ENCODE peak calls at places on chromosomes 12 and 14, in five cellular contexts. One of them, this sample, is unnamed.
A peak's percentile ranks its signal among the peaks of the same experiment; 100 is the strongest.

GRCh38 chr12:1869145-1869544 is 48.8 kb downstream of the LRTM2 start:
- DNase-seq in transverse colon: no peak
- DNase-seq in cardiac muscle cell: no peak
- DNase-seq in activated CD8-positive, alpha-beta T cell treated with anti-CD3 and anti-CD28 coated beads for 36 hours: no peak
- DNase-seq in dorsolateral prefrontal cortex: no peak
- DNase-seq in this sample: no peak

GRCh38 chr14:57486767-57487379 is 6.8 kb downstream of the CCDC198 start:
- DNase-seq in transverse colon: no peak
- DNase-seq in cardiac muscle cell: peak; percentile 58
- DNase-seq in activated CD8-positive, alpha-beta T cell treated with anti-CD3 and anti-CD28 coated beads for 36 hours: no peak
- DNase-seq in dorsolateral prefrontal cortex: no peak
- DNase-seq in this sample: no peak

GRCh38 chr12:40054554-40055226 is 51.2 kb downstream of the SLC2A13 start:
- DNase-seq in transverse colon: peak; percentile 13
- DNase-seq in cardiac muscle cell: no peak
- DNase-seq in activated CD8-positive, alpha-beta T cell treated with anti-CD3 and anti-CD28 coated beads for 36 hours: no peak
- DNase-seq in dorsolateral prefrontal cortex: peak; percentile 57
- DNase-seq in this sample: no peak

GRCh38 chr12:23230899-23231298 is 605.9 kb downstream of the ETNK1 start:
- DNase-seq in transverse colon: no peak
- DNase-seq in cardiac muscle cell: no peak
- DNase-seq in activated CD8-positive, alpha-beta T cell treated with anti-CD3 and anti-CD28 coated beads for 36 hours: no peak
- DNase-seq in dorsolateral prefrontal cortex: no peak
- DNase-seq in this sample: no peak

GRCh38 chr14:98731286-98731685 is 540.7 kb downstream of the BCL11B start:
- DNase-seq in transverse colon: no peak
- DNase-seq in cardiac muscle cell: no peak
- DNase-seq in activated CD8-positive, alpha-beta T cell treated with anti-CD3 and anti-CD28 coated beads for 36 hours: no peak
- DNase-seq in dorsolateral prefrontal cortex: no peak
- DNase-seq in this sample: no peak

GRCh38 chr14:101463566-101464171 is 97.6 kb upstream of the DIO3 start:
- DNase-seq in transverse colon: no peak
- DNase-seq in cardiac muscle cell: no peak
- DNase-seq in activated CD8-positive, alpha-beta T cell treated with anti-CD3 and anti-CD28 coated beads for 36 hours: no peak
- DNase-seq in dorsolateral prefrontal cortex: no peak
- DNase-seq in this sample: no peak

GRCh38 chr12:117037296-117038022 is 61.8 kb downstream of the TESC start:
- DNase-seq in transverse colon: no peak
- DNase-seq in cardiac muscle cell: no peak
- DNase-seq in activated CD8-positive, alpha-beta T cell treated with anti-CD3 and anti-CD28 coated beads for 36 hours: no peak
- DNase-seq in dorsolateral prefrontal cortex: peak; percentile 28
- DNase-seq in this sample: no peak

GRCh38 chr14:66920196-66920595 is 269.0 kb upstream of the GARIN2 start:
- DNase-seq in transverse colon: no peak
- DNase-seq in cardiac muscle cell: no peak
- DNase-seq in activated CD8-positive, alpha-beta T cell treated with anti-CD3 and anti-CD28 coated beads for 36 hours: no peak
- DNase-seq in dorsolateral prefrontal cortex: no peak
- DNase-seq in this sample: no peak

GRCh38 chr12:118193958-118194357 is 58.0 kb downstream of the PEBP1 start:
- DNase-seq in transverse colon: no peak
- DNase-seq in cardiac muscle cell: no peak
- DNase-seq in activated CD8-positive, alpha-beta T cell treated with anti-CD3 and anti-CD28 coated beads for 36 hours: no peak
- DNase-seq in dorsolateral prefrontal cortex: no peak
- DNase-seq in this sample: no peak

GRCh38 chr14:70077005-70077404 is 111.7 kb downstream of the SLC8A3 start:
- DNase-seq in transverse colon: no peak
- DNase-seq in cardiac muscle cell: no peak
- DNase-seq in activated CD8-positive, alpha-beta T cell treated with anti-CD3 and anti-CD28 coated beads for 36 hours: no peak
- DNase-seq in dorsolateral prefrontal cortex: no peak
- DNase-seq in this sample: no peak

GRCh38 chr12:6267007-6267721 is 43.3 kb upstream of the PLEKHG6 start:
- DNase-seq in transverse colon: no peak
- DNase-seq in cardiac muscle cell: no peak
- DNase-seq in activated CD8-positive, alpha-beta T cell treated with anti-CD3 and anti-CD28 coated beads for 36 hours: peak; percentile 80
- DNase-seq in dorsolateral prefrontal cortex: peak; percentile 11
- DNase-seq in this sample: peak; percentile 65

GRCh38 chr12:105337391-105337790 is 6.9 kb downstream of the C12orf75 start:
- DNase-seq in transverse colon: no peak
- DNase-seq in cardiac muscle cell: no peak
- DNase-seq in activated CD8-positive, alpha-beta T cell treated with anti-CD3 and anti-CD28 coated beads for 36 hours: no peak
- DNase-seq in dorsolateral prefrontal cortex: no peak
- DNase-seq in this sample: no peak

GRCh38 chr12:114328292-114328691 is 77.7 kb downstream of the TBX5 start:
- DNase-seq in transverse colon: no peak
- DNase-seq in cardiac muscle cell: no peak
- DNase-seq in activated CD8-positive, alpha-beta T cell treated with anti-CD3 and anti-CD28 coated beads for 36 hours: no peak
- DNase-seq in dorsolateral prefrontal cortex: no peak
- DNase-seq in this sample: no peak

GRCh38 chr14:105324080-105324778 is 9.7 kb downstream of the PACS2 start:
- DNase-seq in transverse colon: no peak
- DNase-seq in cardiac muscle cell: peak; percentile 87
- DNase-seq in activated CD8-positive, alpha-beta T cell treated with anti-CD3 and anti-CD28 coated beads for 36 hours: no peak
- DNase-seq in dorsolateral prefrontal cortex: peak; percentile 81
- DNase-seq in this sample: no peak

GRCh38 chr12:114799574-114800487 is 115.9 kb upstream of the TBX3 start:
- DNase-seq in transverse colon: peak; percentile 15
- DNase-seq in cardiac muscle cell: peak; percentile 96
- DNase-seq in activated CD8-positive, alpha-beta T cell treated with anti-CD3 and anti-CD28 coated beads for 36 hours: no peak
- DNase-seq in dorsolateral prefrontal cortex: no peak
- DNase-seq in this sample: no peak

GRCh38 chr12:51374856-51375255 is 16.4 kb downstream of the GALNT6 start:
- DNase-seq in transverse colon: no peak
- DNase-seq in cardiac muscle cell: no peak
- DNase-seq in activated CD8-positive, alpha-beta T cell treated with anti-CD3 and anti-CD28 coated beads for 36 hours: no peak
- DNase-seq in dorsolateral prefrontal cortex: no peak
- DNase-seq in this sample: no peak

GRCh38 chr12:90027889-90028570 is 319.4 kb upstream of the ATP2B1 start:
- DNase-seq in transverse colon: no peak
- DNase-seq in cardiac muscle cell: no peak
- DNase-seq in activated CD8-positive, alpha-beta T cell treated with anti-CD3 and anti-CD28 coated beads for 36 hours: no peak
- DNase-seq in dorsolateral prefrontal cortex: no peak
- DNase-seq in this sample: no peak

GRCh38 chr14:98580131-98580678 is 691.8 kb downstream of the BCL11B start:
- DNase-seq in transverse colon: no peak
- DNase-seq in cardiac muscle cell: peak; percentile 66
- DNase-seq in activated CD8-positive, alpha-beta T cell treated with anti-CD3 and anti-CD28 coated beads for 36 hours: peak; percentile 20
- DNase-seq in dorsolateral prefrontal cortex: no peak
- DNase-seq in this sample: no peak

GRCh38 chr12:22481557-22482104 is 62.7 kb downstream of the C2CD5 start:
- DNase-seq in transverse colon: peak; percentile 12
- DNase-seq in cardiac muscle cell: no peak
- DNase-seq in activated CD8-positive, alpha-beta T cell treated with anti-CD3 and anti-CD28 coated beads for 36 hours: no peak
- DNase-seq in dorsolateral prefrontal cortex: no peak
- DNase-seq in this sample: no peak

DNA sequence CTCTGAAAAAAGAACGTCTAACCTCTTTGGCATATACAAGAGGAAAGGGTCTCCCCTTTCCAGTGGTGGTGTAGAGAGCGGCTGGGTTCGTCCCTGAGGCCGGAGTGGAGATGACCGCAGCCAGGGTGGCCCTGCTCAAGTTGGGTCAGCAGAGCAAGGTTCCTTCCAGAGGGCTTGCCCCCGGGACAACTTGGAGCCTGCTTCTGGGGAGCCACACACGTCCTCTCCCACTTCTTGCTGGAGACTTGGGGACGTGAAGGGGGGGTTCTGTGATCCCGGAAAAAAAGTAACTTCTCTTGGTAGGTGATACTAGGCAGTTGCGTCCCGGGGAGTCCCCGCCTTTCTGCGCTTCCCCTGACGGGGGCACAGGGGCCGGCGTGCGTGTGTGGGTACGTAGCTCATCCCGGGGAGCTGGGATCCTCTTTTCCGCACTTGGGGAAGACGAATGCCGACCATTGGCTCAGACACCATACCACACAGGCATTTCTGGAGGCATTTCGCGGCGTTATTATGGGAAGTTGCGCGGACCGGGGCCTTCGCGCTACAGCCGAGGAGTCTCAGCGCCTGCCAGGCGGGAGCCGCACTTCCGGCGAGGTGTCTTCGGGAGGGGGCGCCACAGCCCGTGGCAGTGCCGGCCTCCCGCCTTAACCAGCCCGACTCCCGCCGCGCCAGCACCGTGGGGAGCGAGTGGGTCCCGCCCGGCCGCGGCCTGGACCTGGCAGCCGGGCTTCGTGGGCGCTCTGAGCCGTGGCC is 14.8 kb upstream of the PAX9 start:
- DNase-seq in transverse colon: no peak
- DNase-seq in cardiac muscle cell: no peak
- DNase-seq in activated CD8-positive, alpha-beta T cell treated with anti-CD3 and anti-CD28 coated beads for 36 hours: no peak
- DNase-seq in dorsolateral prefrontal cortex: no peak
- DNase-seq in this sample: peak; percentile 13
- TF ChIP-seq CTCF in transverse colon: no peak
- TF ChIP-seq CTCF in cardiac muscle cell: no peak
- TF ChIP-seq CTCF in activated CD8-positive, alpha-beta T cell treated with anti-CD3 and anti-CD28 coated beads for 36 hours: no peak
- TF ChIP-seq CTCF in dorsolateral prefrontal cortex: no peak
- TF ChIP-seq CTCF in this sample: no peak

GRCh38 chr14:94636744-94637412 is 24.7 kb downstream of the SERPINA3 start:
- DNase-seq in transverse colon: no peak
- DNase-seq in cardiac muscle cell: peak; percentile 47
- DNase-seq in activated CD8-positive, alpha-beta T cell treated with anti-CD3 and anti-CD28 coated beads for 36 hours: no peak
- DNase-seq in dorsolateral prefrontal cortex: no peak
- DNase-seq in this sample: no peak
- TF ChIP-seq CTCF in transverse colon: no peak
- TF ChIP-seq CTCF in cardiac muscle cell: peak; percentile 17
- TF ChIP-seq CTCF in activated CD8-positive, alpha-beta T cell treated with anti-CD3 and anti-CD28 coated beads for 36 hours: no peak
- TF ChIP-seq CTCF in dorsolateral prefrontal cortex: no peak
- TF ChIP-seq CTCF in this sample: no peak

GRCh38 chr12:120710805-120711296 is 593 bp downstream of the UNC119B start:
- DNase-seq in transverse colon: peak; percentile 42
- DNase-seq in cardiac muscle cell: peak; percentile 58
- DNase-seq in activated CD8-positive, alpha-beta T cell treated with anti-CD3 and anti-CD28 coated beads for 36 hours: peak; percentile 42
- DNase-seq in dorsolateral prefrontal cortex: no peak
- DNase-seq in this sample: peak; percentile 52

GRCh38 chr12:120711411-120711810 is 1.2 kb downstream of the UNC119B start:
- DNase-seq in transverse colon: no peak
- DNase-seq in cardiac muscle cell: no peak
- DNase-seq in activated CD8-positive, alpha-beta T cell treated with anti-CD3 and anti-CD28 coated beads for 36 hours: no peak
- DNase-seq in dorsolateral prefrontal cortex: no peak
- DNase-seq in this sample: no peak

GRCh38 chr12:120708646-120709045 is 1.6 kb upstream of the UNC119B start:
- DNase-seq in transverse colon: no peak
- DNase-seq in cardiac muscle cell: no peak
- DNase-seq in activated CD8-positive, alpha-beta T cell treated with anti-CD3 and anti-CD28 coated beads for 36 hours: no peak
- DNase-seq in dorsolateral prefrontal cortex: no peak
- DNase-seq in this sample: no peak

GRCh38 chr12:120712654-120713053 is 2.4 kb downstream of the UNC119B start:
- DNase-seq in transverse colon: no peak
- DNase-seq in cardiac muscle cell: no peak
- DNase-seq in activated CD8-positive, alpha-beta T cell treated with anti-CD3 and anti-CD28 coated beads for 36 hours: no peak
- DNase-seq in dorsolateral prefrontal cortex: no peak
- DNase-seq in this sample: no peak

GRCh38 chr12:120709976-120710804 is at the start of gene UNC119B:
- DNase-seq in transverse colon: peak; percentile 65
- DNase-seq in cardiac muscle cell: peak; percentile 82
- DNase-seq in activated CD8-positive, alpha-beta T cell treated with anti-CD3 and anti-CD28 coated beads for 36 hours: peak; percentile 76
- DNase-seq in dorsolateral prefrontal cortex: peak; percentile 82
- DNase-seq in this sample: peak; percentile 90
- TF ChIP-seq CTCF in transverse colon: no peak
- TF ChIP-seq CTCF in cardiac muscle cell: no peak
- TF ChIP-seq CTCF in activated CD8-positive, alpha-beta T cell treated with anti-CD3 and anti-CD28 coated beads for 36 hours: no peak
- TF ChIP-seq CTCF in dorsolateral prefrontal cortex: peak; percentile 13
- TF ChIP-seq CTCF in this sample: no peak

GRCh38 chr14:50615056-50615455 is 53.0 kb downstream of the SAV1 start:
- DNase-seq in transverse colon: no peak
- DNase-seq in cardiac muscle cell: no peak
- DNase-seq in activated CD8-positive, alpha-beta T cell treated with anti-CD3 and anti-CD28 coated beads for 36 hours: no peak
- DNase-seq in dorsolateral prefrontal cortex: no peak
- DNase-seq in this sample: no peak

GRCh38 chr14:50619569-50620141 is 48.5 kb downstream of the SAV1 start:
- DNase-seq in transverse colon: no peak
- DNase-seq in cardiac muscle cell: peak; percentile 22
- DNase-seq in activated CD8-positive, alpha-beta T cell treated with anti-CD3 and anti-CD28 coated beads for 36 hours: no peak
- DNase-seq in dorsolateral prefrontal cortex: no peak
- DNase-seq in this sample: peak; percentile 43

GRCh38 chr14:50612795-50613194 is 52.9 kb downstream of the ATL1 start:
- DNase-seq in transverse colon: no peak
- DNase-seq in cardiac muscle cell: no peak
- DNase-seq in activated CD8-positive, alpha-beta T cell treated with anti-CD3 and anti-CD28 coated beads for 36 hours: no peak
- DNase-seq in dorsolateral prefrontal cortex: no peak
- DNase-seq in this sample: no peak

GRCh38 chr14:50616275-50616674 is 51.8 kb downstream of the SAV1 start:
- DNase-seq in transverse colon: no peak
- DNase-seq in cardiac muscle cell: no peak
- DNase-seq in activated CD8-positive, alpha-beta T cell treated with anti-CD3 and anti-CD28 coated beads for 36 hours: no peak
- DNase-seq in dorsolateral prefrontal cortex: no peak
- DNase-seq in this sample: no peak

DNA sequence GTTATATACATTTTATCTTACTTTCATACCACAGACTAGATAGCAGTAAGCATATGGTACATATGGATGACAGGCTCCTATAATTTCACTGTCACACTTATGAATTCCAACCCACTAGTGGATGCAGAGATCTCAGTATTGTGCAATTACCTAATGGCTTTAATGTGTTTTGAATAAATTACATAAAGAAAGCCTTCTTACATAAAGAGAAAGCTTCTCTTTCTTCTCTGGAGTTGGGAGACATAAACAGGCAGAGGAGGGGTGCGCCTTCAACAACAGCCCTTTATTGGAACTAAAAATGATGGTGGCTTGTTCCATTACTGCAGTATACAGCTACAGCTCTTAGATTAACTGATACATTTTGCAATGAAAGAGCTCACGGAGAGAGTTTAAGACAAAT is 52.5 kb downstream of the SAV1 start:
- DNase-seq in transverse colon: no peak
- DNase-seq in cardiac muscle cell: no peak
- DNase-seq in activated CD8-positive, alpha-beta T cell treated with anti-CD3 and anti-CD28 coated beads for 36 hours: no peak
- DNase-seq in dorsolateral prefrontal cortex: no peak
- DNase-seq in this sample: no peak
- TF ChIP-seq CTCF in transverse colon: no peak
- TF ChIP-seq CTCF in cardiac muscle cell: no peak
- TF ChIP-seq CTCF in activated CD8-positive, alpha-beta T cell treated with anti-CD3 and anti-CD28 coated beads for 36 hours: no peak
- TF ChIP-seq CTCF in dorsolateral prefrontal cortex: no peak
- TF ChIP-seq CTCF in this sample: no peak

DNA sequence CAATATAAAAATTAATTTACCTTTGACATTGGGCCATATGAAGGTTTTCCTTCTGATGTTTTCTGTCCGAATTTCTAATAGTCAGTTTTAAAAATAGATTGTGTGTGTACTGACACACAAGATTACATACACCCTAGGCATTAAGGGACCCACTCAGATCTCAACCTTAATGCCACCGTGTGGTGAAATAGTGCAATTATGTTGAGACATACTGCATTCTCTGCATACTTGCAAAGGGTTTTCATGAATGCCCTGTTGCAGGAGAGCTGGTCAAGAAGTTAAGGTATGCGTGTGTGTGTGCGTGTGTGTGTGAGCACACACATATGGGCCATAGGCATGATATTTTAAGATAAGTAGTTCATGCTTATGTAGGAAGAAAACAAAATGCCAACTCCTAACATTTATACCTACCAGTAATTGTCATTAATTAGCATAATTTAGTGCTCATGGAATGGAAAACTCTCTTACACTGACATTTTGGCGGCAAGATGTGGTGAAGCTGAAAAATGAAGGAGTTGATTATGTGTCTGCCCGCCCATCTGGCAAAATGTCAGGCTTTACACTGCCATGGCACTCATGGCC is 58.8 kb downstream of the PIK3C2G start:
- DNase-seq in transverse colon: no peak
- DNase-seq in cardiac muscle cell: peak; percentile 81
- DNase-seq in activated CD8-positive, alpha-beta T cell treated with anti-CD3 and anti-CD28 coated beads for 36 hours: no peak
- DNase-seq in dorsolateral prefrontal cortex: no peak
- DNase-seq in this sample: peak; percentile 16
- TF ChIP-seq CTCF in transverse colon: peak; percentile 40
- TF ChIP-seq CTCF in cardiac muscle cell: peak; percentile 57
- TF ChIP-seq CTCF in activated CD8-positive, alpha-beta T cell treated with anti-CD3 and anti-CD28 coated beads for 36 hours: no peak
- TF ChIP-seq CTCF in dorsolateral prefrontal cortex: peak; percentile 29
- TF ChIP-seq CTCF in this sample: no peak

This sample was measured in GM13976.